ENCODE peak calls at places on chromosome 11, in eight cellular contexts. M, R, Z, W, K, O, A and T are unnamed samples.

GRCh38 chr11:1458340-1459218 is 28.0 kb downstream of the MOB2 start:
- DNase-seq in M (no peak), R (no peak), Z (peak), W (peak), K (peak), O (no peak), A (no peak), T (no peak)

GRCh38 chr11:2693851-2694261 is 5.9 kb downstream of the KCNQ1OT1 start:
- DNase-seq in M (no peak), R (no peak), Z (peak), W (no peak), K (no peak), O (no peak), A (no peak), T (no peak)

GRCh38 chr11:2800655-2801531 is 84.7 kb downstream of the CDKN1C start:
- DNase-seq in M (no peak), R (no peak), Z (peak), W (no peak), K (no peak), O (no peak), A (no peak), T (no peak)

GRCh38 chr11:67381244-67381972 is 8.0 kb upstream of the CLCF1 start:
- DNase-seq in M (peak), R (no peak), Z (peak), W (no peak), K (no peak), O (no peak), A (no peak), T (no peak)

GRCh38 chr11:107928767-107929507 is 689 bp downstream of the RAB39A start:
- DNase-seq in M (peak), R (no peak), Z (peak), W (no peak), K (no peak), O (no peak), A (no peak), T (peak)

GRCh38 chr11:48006301-48006992 is 26.1 kb downstream of the PTPRJ start:
- DNase-seq in M (peak), R (no peak), Z (peak), W (no peak), K (no peak), O (no peak), A (no peak), T (no peak)

GRCh38 chr11:43278302-43278956 is 33.4 kb upstream of the API5 start:
- DNase-seq in M (peak), R (no peak), Z (no peak), W (peak), K (no peak), O (no peak), A (no peak), T (no peak)

GRCh38 chr11:127454856-127455255 is 454.3 kb upstream of the KIRREL3 start:
- DNase-seq in M (no peak), R (no peak), Z (no peak), W (no peak), K (no peak), O (no peak), A (no peak), T (no peak)

GRCh38 chr11:79363261-79363660 is 77.6 kb downstream of the TENM4 start:
- DNase-seq in M (no peak), R (no peak), Z (no peak), W (no peak), K (no peak), O (no peak), A (no peak), T (no peak)

GRCh38 chr11:124717786-124718634 is 21.7 kb upstream of the NRGN start:
- DNase-seq in M (no peak), R (no peak), Z (peak), W (peak), K (no peak), O (no peak), A (no peak), T (no peak)

GRCh38 chr11:130772266-130773227 is 143.7 kb downstream of the SNX19 start:
- DNase-seq in M (peak), R (no peak), Z (no peak), W (peak), K (no peak), O (no peak), A (no peak), T (no peak)

GRCh38 chr11:26230021-26230420 is 101.9 kb upstream of the ANO3 start:
- DNase-seq in M (no peak), R (no peak), Z (no peak), W (no peak), K (no peak), O (no peak), A (no peak), T (no peak)

GRCh38 chr11:125110996-125111340 is 458 bp downstream of the TMEM218 start:
- DNase-seq in M (no peak), R (no peak), Z (no peak), W (peak), K (no peak), O (no peak), A (no peak), T (no peak)

GRCh38 chr11:107750313-107750712 is 38.5 kb upstream of the SLN start:
- DNase-seq in M (no peak), R (no peak), Z (no peak), W (no peak), K (no peak), O (no peak), A (no peak), T (no peak)

GRCh38 chr11:127994736-127995135 is 592.6 kb downstream of the ETS1 start:
- DNase-seq in M (no peak), R (no peak), Z (no peak), W (peak), K (no peak), O (no peak), A (no peak), T (no peak)

GRCh38 chr11:65087216-65087615 is 3.2 kb downstream of the ZFPL1 start:
- DNase-seq in M (no peak), R (no peak), Z (no peak), W (no peak), K (no peak), O (no peak), A (no peak), T (no peak)

GRCh38 chr11:128553662-128554392 is 33.5 kb downstream of the ETS1 start:
- DNase-seq in M (peak), R (no peak), Z (no peak), W (peak), K (no peak), O (no peak), A (no peak), T (no peak)

GRCh38 chr11:114180301-114181055 is 115.7 kb upstream of the NNMT start:
- DNase-seq in M (no peak), R (no peak), Z (no peak), W (no peak), K (peak), O (no peak), A (peak), T (no peak)